ENCODE peak calls at places on chromosome 3, in four cellular contexts. J is endothelial cell, F is AG08395, D is NCI-H2081. K is an unnamed sample.

GRCh38 chr3:42402394-42403100 is 7.9 kb downstream of the LYZL4 start:
- DNase-seq in J (no peak), F (no peak), D (no peak), K (no peak)

GRCh38 chr3:53382106-53382505 is 34.8 kb upstream of the DCP1A start:
- DNase-seq in J (no peak), F (no peak), D (no peak), K (no peak)

GRCh38 chr3:32448686-32449474 is 53.8 kb downstream of the CMTM6 start:
- DNase-seq in J (no peak), F (no peak), D (no peak), K (no peak)

GRCh38 chr3:194586839-194587238 is 46.4 kb downstream of the TMEM44 start:
- DNase-seq in J (no peak), F (peak), D (no peak), K (peak)

GRCh38 chr3:162368377-162368776 is 871.8 kb downstream of the OTOL1 start:
- DNase-seq in J (no peak), F (no peak), D (no peak), K (no peak)

GRCh38 chr3:125192190-125193035 is 20.1 kb downstream of the SLC12A8 start:
- DNase-seq in J (peak), F (no peak), D (no peak), K (no peak)

GRCh38 chr3:72892870-72893269 is 5.0 kb downstream of the GXYLT2 start:
- DNase-seq in J (peak), F (no peak), D (no peak), K (no peak)

GRCh38 chr3:66073464-66074141 is 34.9 kb upstream of the MAGI1 start:
- DNase-seq in J (no peak), F (no peak), D (no peak), K (no peak)

GRCh38 chr3:4821975-4822374 is 157.3 kb upstream of the BHLHE40 start:
- DNase-seq in J (no peak), F (no peak), D (no peak), K (no peak)